ENCODE peak calls at places on chromosomes 13 and 19, in four cellular contexts. M is GM23338, U is MM.1S, N is neural progenitor cell. Q is an unnamed sample.

GRCh38 chr13:39370554-39370953 is 232.4 kb downstream of the LHFPL6 start:
- DNase-seq in M (no peak), U (no peak), N (no peak), Q (peak)

GRCh38 chr13:88701551-88701950 is 1030.4 kb downstream of the SLITRK5 start:
- DNase-seq in M (no peak), U (no peak), N (no peak), Q (no peak)

GRCh38 chr13:71625694-71626093 is 241.3 kb downstream of the DACH1 start:
- DNase-seq in M (no peak), U (no peak), N (no peak), Q (no peak)

GRCh38 chr13:26719356-26719945 is 41.1 kb downstream of the GPR12 start:
- DNase-seq in M (peak), U (no peak), N (no peak), Q (no peak)

GRCh38 chr13:47215741-47216140 is 318.9 kb upstream of the HTR2A start:
- DNase-seq in M (peak), U (no peak), N (no peak), Q (no peak)

GRCh38 chr19:34601071-34601470 is 75.9 kb downstream of the SCGB2B2 start:
- DNase-seq in M (no peak), U (no peak), N (no peak), Q (no peak)

GRCh38 chr19:4295972-4296771 is 6.0 kb downstream of the TMIGD2 start:
- DNase-seq in M (peak), U (no peak), N (no peak), Q (no peak)

GRCh38 chr13:93226623-93227279 is at the start of gene GPC6:
- DNase-seq in M (peak), U (peak), N (peak), Q (peak)

GRCh38 chr13:106597190-106597589 is 29.3 kb upstream of the ARGLU1 start:
- DNase-seq in M (no peak), U (no peak), N (no peak), Q (no peak)

GRCh38 chr19:33396701-33397535 is 23.4 kb downstream of the CEBPG start:
- DNase-seq in M (peak), U (no peak), N (peak), Q (no peak)

GRCh38 chr19:53606031-53606430 is 25.8 kb upstream of the DPRX start:
- DNase-seq in M (no peak), U (no peak), N (no peak), Q (no peak)

GRCh38 chr13:30866692-30867669 is 39.1 kb upstream of the MEDAG start:
- DNase-seq in M (no peak), U (no peak), N (no peak), Q (no peak)

GRCh38 chr13:59000770-59001169 is 1163.0 kb downstream of the DIAPH3 start:
- DNase-seq in M (no peak), U (no peak), N (no peak), Q (no peak)

GRCh38 chr13:46317120-46317519 is 69.9 kb downstream of the RUBCNL start:
- DNase-seq in M (no peak), U (no peak), N (no peak), Q (no peak)

GRCh38 chr13:27334774-27335490 is 64.3 kb downstream of the RASL11A start:
- DNase-seq in M (no peak), U (no peak), N (no peak), Q (no peak)

DNA sequence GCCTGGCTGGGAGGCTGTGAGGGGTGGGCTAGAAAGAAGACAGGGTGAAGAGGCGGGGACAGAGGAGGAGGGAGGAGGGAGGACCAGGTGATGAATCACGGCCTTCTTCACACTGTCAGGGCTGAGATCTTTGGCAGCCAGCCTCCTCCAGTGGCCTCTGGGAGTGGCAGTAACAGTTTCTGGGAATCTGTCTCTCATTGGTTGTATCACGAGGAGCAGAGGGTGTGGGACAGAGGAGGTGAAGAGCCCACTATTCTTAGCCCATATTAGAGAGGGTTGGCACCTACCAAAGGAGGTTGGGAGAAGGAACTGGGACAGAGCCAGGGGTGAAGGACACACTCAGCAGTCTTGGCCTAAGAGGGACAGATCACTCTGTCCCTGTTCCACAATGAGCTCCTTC is 9.6 kb upstream of the ZNRF4 start:
- DNase-seq in M (no peak), U (no peak), N (no peak), Q (no peak)
- TF ChIP-seq EZH2phosphoT487 in M (no peak), U (no peak), N (no peak), Q (no peak)

DNA sequence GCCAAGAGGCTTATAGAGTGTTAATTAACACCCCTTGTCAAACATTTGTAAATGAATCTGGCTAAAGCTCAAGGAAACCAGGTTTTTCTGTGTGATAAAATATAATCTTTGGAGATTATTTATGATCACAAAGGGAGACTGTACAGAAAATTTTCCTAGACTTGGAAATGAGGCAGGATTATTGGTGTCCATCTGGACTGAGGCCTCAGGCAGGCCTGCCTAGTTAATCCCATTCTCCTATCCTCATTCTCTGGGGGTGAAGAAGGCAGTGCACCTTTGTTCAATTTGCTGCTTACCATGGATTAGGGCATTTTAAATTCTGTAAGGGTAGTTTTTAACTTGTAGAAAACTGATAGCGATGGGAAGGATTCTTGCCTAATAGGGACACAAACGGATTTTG is 17.8 kb downstream of the KL start:
- DNase-seq in M (no peak), U (no peak), N (no peak), Q (no peak)
- H3K27ac ChIP-seq in M (no peak), U (no peak), N (no peak), Q (no peak)

DNA sequence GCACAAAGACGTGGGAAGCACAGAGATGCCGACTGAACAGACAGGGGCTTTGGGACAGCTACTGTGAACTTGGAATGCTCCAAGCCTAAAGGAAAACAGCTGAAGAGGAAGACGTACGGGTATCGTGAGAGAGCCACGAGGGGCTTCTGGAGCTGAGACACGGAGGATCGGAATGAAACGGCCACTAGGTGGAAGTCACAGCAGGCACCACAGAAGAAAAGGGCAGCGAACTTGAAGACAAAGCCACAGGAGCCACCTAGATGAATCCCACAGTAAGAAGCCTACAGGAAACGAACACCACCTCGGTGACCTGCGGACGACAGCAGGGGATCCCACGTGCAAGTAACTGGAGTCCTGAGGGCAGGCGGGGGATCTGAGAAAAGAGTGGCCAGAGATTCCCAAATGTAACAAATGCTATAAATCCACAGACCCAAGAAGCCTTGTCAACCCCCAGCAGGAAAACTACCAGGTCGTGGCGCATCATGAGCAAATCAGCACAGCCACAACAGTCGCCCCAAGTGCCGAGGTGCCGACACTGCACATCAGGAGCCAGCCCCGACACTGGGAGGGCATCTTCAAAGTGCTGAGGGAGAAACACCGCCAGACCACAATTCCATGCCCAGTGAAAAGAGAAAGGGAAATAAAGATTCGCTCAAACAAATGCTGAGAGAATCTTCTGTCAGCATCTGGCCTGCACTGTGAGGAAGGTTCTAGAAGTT is 39.3 kb upstream of the ISYNA1 start:
- DNase-seq in M (peak), U (no peak), N (no peak), Q (no peak)
- TF ChIP-seq CTCF in M (peak), U (no peak), N (peak), Q (no peak)

DNA sequence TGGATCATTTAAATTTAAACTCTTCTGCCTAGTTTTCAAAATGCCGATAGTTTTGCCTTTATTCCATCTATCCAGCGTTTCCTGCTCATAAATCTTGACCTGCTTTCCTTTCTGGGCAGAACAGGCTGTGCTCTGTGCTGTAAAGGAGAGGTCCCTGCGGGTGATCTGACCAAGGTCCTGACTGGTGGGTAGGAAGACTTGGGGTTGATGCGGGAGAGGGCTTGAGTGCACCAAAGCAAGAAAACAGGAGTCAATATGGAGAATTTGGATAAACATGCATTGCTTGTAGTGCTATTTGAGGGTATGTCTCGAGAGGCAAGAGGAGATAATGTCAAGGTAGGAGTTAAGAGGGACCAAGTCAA is 533.6 kb downstream of the MYO16 start:
- DNase-seq in M (no peak), U (no peak), N (no peak), Q (no peak)
- TF ChIP-seq EZH2phosphoT487 in M (no peak), U (no peak), N (no peak), Q (no peak)

GRCh38 chr19:55340144-55340783 is 588 bp downstream of the KMT5C start:
- DNase-seq in M (no peak), U (peak), N (no peak), Q (peak)
- H3K27ac ChIP-seq in M (peak), U (peak), N (peak), Q (peak)